ENCODE peak calls at places on chromosomes 13 and 19, in seven cellular contexts. V is HuH-7, Q is omental fat pad, G is HTR-8/SVneo, A is lower lobe of right lung, B is ovary, C is M059J. I is an unnamed sample.
A peak's percentile ranks its signal among the peaks of the same experiment; 100 is the strongest.

GRCh38 chr19:34365463-34366401 is 736 bp downstream of the GPI start:
- DNase-seq in V (peak; percentile 54), Q (peak; percentile 30), G (no peak), A (peak; percentile 55), B (peak; percentile 64), C (peak; percentile 47), I (peak; percentile 92)

GRCh38 chr19:16702123-16702522 is 17.5 kb upstream of the NWD1 start:
- DNase-seq in V (no peak), Q (no peak), G (no peak), A (no peak), B (no peak), C (peak; percentile 87), I (no peak)

GRCh38 chr19:34662919-34663318 is 14.0 kb downstream of the SCGB2B2 start:
- DNase-seq in V (peak; percentile 32), Q (no peak), G (no peak), A (no peak), B (no peak), C (peak; percentile 57), I (no peak)

GRCh38 chr19:4380254-4380727 is 20.1 kb downstream of the SH3GL1 start:
- DNase-seq in V (no peak), Q (peak; percentile 36), G (no peak), A (peak; percentile 73), B (no peak), C (no peak), I (peak; percentile 67)

GRCh38 chr19:48636859-48637448 is at the start of gene DBP:
- DNase-seq in V (no peak), Q (no peak), G (no peak), A (peak; percentile 80), B (peak; percentile 76), C (peak; percentile 53), I (peak; percentile 92)

GRCh38 chr19:46515879-46516350 is 20.2 kb upstream of the PNMA8B start:
- DNase-seq in V (peak; percentile 58), Q (no peak), G (peak; percentile 66), A (no peak), B (no peak), C (peak; percentile 51), I (peak; percentile 92)

GRCh38 chr13:80131204-80131603 is 209.7 kb downstream of the SPRY2 start:
- DNase-seq in V (peak; percentile 32), Q (peak; percentile 60), G (peak; percentile 21), A (peak; percentile 88), B (peak; percentile 57), C (peak; percentile 48), I (no peak)

GRCh38 chr13:72716776-72717175 is 10.7 kb downstream of the MZT1 start:
- DNase-seq in V (no peak), Q (no peak), G (no peak), A (no peak), B (no peak), C (no peak), I (no peak)

GRCh38 chr19:43778651-43779050 is 2.1 kb downstream of the KCNN4 start:
- DNase-seq in V (no peak), Q (no peak), G (no peak), A (no peak), B (no peak), C (no peak), I (peak; percentile 75)

GRCh38 chr13:31885994-31886393 is 145.6 kb upstream of the FRY start:
- DNase-seq in V (no peak), Q (no peak), G (no peak), A (no peak), B (no peak), C (peak; percentile 46), I (no peak)

GRCh38 chr13:100520936-100521765 is 67.4 kb downstream of the GGACT start:
- DNase-seq in V (no peak), Q (no peak), G (no peak), A (no peak), B (no peak), C (no peak), I (peak; percentile 34)

GRCh38 chr19:50932690-50933083 is 20.2 kb downstream of the KLK5 start:
- DNase-seq in V (no peak), Q (no peak), G (no peak), A (no peak), B (no peak), C (no peak), I (no peak)

GRCh38 chr19:4369109-4369887 is 25.9 kb downstream of the MPND start:
- DNase-seq in V (no peak), Q (no peak), G (no peak), A (peak; percentile 84), B (no peak), C (peak; percentile 30), I (peak; percentile 79)

GRCh38 chr19:5880604-5881078 is 10.3 kb upstream of the FUT5 start:
- DNase-seq in V (peak; percentile 58), Q (peak; percentile 29), G (no peak), A (no peak), B (peak; percentile 67), C (peak; percentile 58), I (peak; percentile 90)

GRCh38 chr19:29001006-29001921 is 211.7 kb downstream of the UQCRFS1 start:
- DNase-seq in V (no peak), Q (no peak), G (no peak), A (no peak), B (peak; percentile 54), C (no peak), I (no peak)

GRCh38 chr13:46622013-46622917 is 69.3 kb downstream of the LRCH1 start:
- DNase-seq in V (no peak), Q (no peak), G (no peak), A (no peak), B (no peak), C (no peak), I (peak; percentile 68)

GRCh38 chr19:45887311-45887710 is 1.4 kb upstream of the IRF2BP1 start:
- DNase-seq in V (no peak), Q (no peak), G (no peak), A (no peak), B (no peak), C (no peak), I (peak; percentile 5)

GRCh38 chr19:44003461-44004134 is 841 bp downstream of the ZNF230 start:
- DNase-seq in V (no peak), Q (no peak), G (peak; percentile 11), A (peak; percentile 45), B (no peak), C (peak; percentile 11), I (peak; percentile 8)

GRCh38 chr13:111912991-111913781 is 153.8 kb upstream of the SOX1 start:
- DNase-seq in V (no peak), Q (no peak), G (no peak), A (no peak), B (peak; percentile 13), C (no peak), I (peak; percentile 75)

GRCh38 chr19:3304871-3305423 is 61.4 kb upstream of the NFIC start:
- DNase-seq in V (peak; percentile 61), Q (peak; percentile 56), G (peak; percentile 63), A (peak; percentile 74), B (peak; percentile 86), C (peak; percentile 69), I (peak; percentile 95)

GRCh38 chr19:10259162-10259905 is 7.3 kb downstream of the MRPL4 start:
- DNase-seq in V (peak; percentile 78), Q (peak; percentile 95), G (peak; percentile 78), A (peak; percentile 95), B (peak; percentile 80), C (peak; percentile 80), I (peak; percentile 88)

GRCh38 chr19:16588089-16588823 is 16.0 kb upstream of the SLC35E1 start:
- DNase-seq in V (no peak), Q (no peak), G (no peak), A (no peak), B (peak; percentile 60), C (no peak), I (peak; percentile 83)

GRCh38 chr13:113097651-113098050 is 7.9 kb upstream of the F7 start:
- DNase-seq in V (no peak), Q (no peak), G (no peak), A (no peak), B (no peak), C (no peak), I (no peak)

I was measured in osteoblast.